ENCODE peak calls at places on chromosomes 4 and X, in four cellular contexts. M is K562, T is HepG2, K is GM12878. Z is an unnamed sample.

GRCh38 chr4:133130171-133130570 is 18.9 kb upstream of the PCDH10 start:
- DNase-seq in M (no peak), T (no peak), K (no peak), Z (no peak)

GRCh38 chrX:120213438-120214265 is 37.0 kb upstream of the ZBTB33 start:
- DNase-seq in M (peak), T (peak), K (peak), Z (peak)

GRCh38 chr4:188372051-188372450 is 232.8 kb downstream of the TRIML1 start:
- DNase-seq in M (no peak), T (no peak), K (no peak), Z (peak)

GRCh38 chr4:143186202-143186601 is 1.5 kb downstream of the USP38 start:
- DNase-seq in M (no peak), T (peak), K (no peak), Z (no peak)

GRCh38 chr4:155403886-155404285 is 27.1 kb upstream of the MAP9 start:
- DNase-seq in M (no peak), T (no peak), K (no peak), Z (peak)

GRCh38 chrX:54920610-54921426 is at the start of gene TRO:
- DNase-seq in M (no peak), T (no peak), K (no peak), Z (no peak)

GRCh38 chr4:36716874-36717273 is 435.5 kb downstream of the DTHD1 start:
- DNase-seq in M (no peak), T (no peak), K (no peak), Z (no peak)

GRCh38 chr4:153450545-153450917 is 15.6 kb upstream of the TMEM131L start:
- DNase-seq in M (no peak), T (no peak), K (no peak), Z (no peak)

GRCh38 chr4:43471950-43472349 is 579.4 kb downstream of the GRXCR1 start:
- DNase-seq in M (no peak), T (peak), K (no peak), Z (no peak)

GRCh38 chrX:40094041-40094899 is 3.5 kb downstream of the BCOR start:
- DNase-seq in M (no peak), T (no peak), K (no peak), Z (no peak)

GRCh38 chr4:62474802-62475201 is 1274.7 kb downstream of the ADGRL3 start:
- DNase-seq in M (no peak), T (no peak), K (no peak), Z (no peak)

GRCh38 chr4:18314731-18315130 is 293.2 kb upstream of the LCORL start:
- DNase-seq in M (no peak), T (no peak), K (no peak), Z (no peak)

GRCh38 chr4:99847362-99847976 is 30.8 kb downstream of the DAPP1 start:
- DNase-seq in M (no peak), T (no peak), K (peak), Z (no peak)

GRCh38 chr4:19187709-19188108 is 1064.0 kb upstream of the SLIT2 start:
- DNase-seq in M (no peak), T (no peak), K (no peak), Z (no peak)

GRCh38 chr4:119139316-119139715 is 3.7 kb downstream of the MYOZ2 start:
- DNase-seq in M (no peak), T (no peak), K (no peak), Z (no peak)

GRCh38 chrX:128676651-128677050 is 624.4 kb upstream of the ACTRT1 start:
- DNase-seq in M (no peak), T (no peak), K (no peak), Z (no peak)

GRCh38 chr4:153205028-153205648 is 895 bp downstream of the TRIM2 start:
- DNase-seq in M (peak), T (peak), K (peak), Z (no peak)

GRCh38 chr4:114886761-114887160 is 226.7 kb downstream of the NDST4 start:
- DNase-seq in M (no peak), T (no peak), K (no peak), Z (no peak)

GRCh38 chr4:93502991-93503390 is 325.6 kb upstream of the ATOH1 start:
- DNase-seq in M (no peak), T (no peak), K (no peak), Z (no peak)

GRCh38 chr4:10458190-10458589 is 964 bp upstream of the ZNF518B start:
- DNase-seq in M (peak), T (no peak), K (no peak), Z (no peak)

GRCh38 chr4:53147179-53147578 is 218.7 kb downstream of the SCFD2 start:
- DNase-seq in M (no peak), T (no peak), K (no peak), Z (no peak)

GRCh38 chr4:162645381-162645780 is 481.6 kb upstream of the FSTL5 start:
- DNase-seq in M (no peak), T (peak), K (no peak), Z (no peak)

GRCh38 chrX:129842510-129843208 is 1.0 kb downstream of the ZDHHC9 start:
- DNase-seq in M (no peak), T (peak), K (no peak), Z (no peak)

GRCh38 chrX:34365482-34365881 is 233.4 kb upstream of the FAM47A start:
- DNase-seq in M (no peak), T (no peak), K (no peak), Z (no peak)

GRCh38 chr4:151771664-151772063 is 10.9 kb upstream of the GATB start:
- DNase-seq in M (no peak), T (no peak), K (no peak), Z (no peak)

GRCh38 chr4:34181311-34181808 is 2063.0 kb downstream of the ARAP2 start:
- DNase-seq in M (no peak), T (no peak), K (no peak), Z (peak)

GRCh38 chrX:39613997-39614679 is 483.6 kb downstream of the BCOR start:
- DNase-seq in M (no peak), T (no peak), K (peak), Z (no peak)

GRCh38 chr4:143354990-143355389 is 18.3 kb downstream of the GAB1 start:
- DNase-seq in M (no peak), T (no peak), K (no peak), Z (no peak)

GRCh38 chr4:6306299-6306698 is 36.6 kb downstream of the WFS1 start:
- DNase-seq in M (no peak), T (no peak), K (no peak), Z (no peak)

GRCh38 chrX:72128881-72129280 is 2.8 kb downstream of the RTL5 start:
- DNase-seq in M (no peak), T (peak), K (no peak), Z (no peak)

GRCh38 chrX:119206203-119206602 is 29.9 kb upstream of the PGRMC1 start:
- DNase-seq in M (no peak), T (no peak), K (no peak), Z (no peak)

GRCh38 chrX:66163447-66163846 is 600 bp upstream of the HEPH start:
- DNase-seq in M (no peak), T (no peak), K (peak), Z (no peak)

GRCh38 chr4:114509340-114509739 is 89.3 kb upstream of the UGT8 start:
- DNase-seq in M (no peak), T (peak), K (no peak), Z (no peak)

GRCh38 chr4:52312722-52313121 is 261.6 kb downstream of the SPATA18 start:
- DNase-seq in M (no peak), T (no peak), K (no peak), Z (peak)

GRCh38 chrX:93977641-93978040 is 303.6 kb downstream of the FAM133A start:
- DNase-seq in M (no peak), T (no peak), K (no peak), Z (no peak)

GRCh38 chrX:103170216-103170615 is 44.7 kb upstream of the BEX4 start:
- DNase-seq in M (no peak), T (no peak), K (no peak), Z (no peak)

GRCh38 chr4:47287735-47288134 is 175.8 kb downstream of the COMMD8 start:
- DNase-seq in M (no peak), T (no peak), K (peak), Z (no peak)

DNA sequence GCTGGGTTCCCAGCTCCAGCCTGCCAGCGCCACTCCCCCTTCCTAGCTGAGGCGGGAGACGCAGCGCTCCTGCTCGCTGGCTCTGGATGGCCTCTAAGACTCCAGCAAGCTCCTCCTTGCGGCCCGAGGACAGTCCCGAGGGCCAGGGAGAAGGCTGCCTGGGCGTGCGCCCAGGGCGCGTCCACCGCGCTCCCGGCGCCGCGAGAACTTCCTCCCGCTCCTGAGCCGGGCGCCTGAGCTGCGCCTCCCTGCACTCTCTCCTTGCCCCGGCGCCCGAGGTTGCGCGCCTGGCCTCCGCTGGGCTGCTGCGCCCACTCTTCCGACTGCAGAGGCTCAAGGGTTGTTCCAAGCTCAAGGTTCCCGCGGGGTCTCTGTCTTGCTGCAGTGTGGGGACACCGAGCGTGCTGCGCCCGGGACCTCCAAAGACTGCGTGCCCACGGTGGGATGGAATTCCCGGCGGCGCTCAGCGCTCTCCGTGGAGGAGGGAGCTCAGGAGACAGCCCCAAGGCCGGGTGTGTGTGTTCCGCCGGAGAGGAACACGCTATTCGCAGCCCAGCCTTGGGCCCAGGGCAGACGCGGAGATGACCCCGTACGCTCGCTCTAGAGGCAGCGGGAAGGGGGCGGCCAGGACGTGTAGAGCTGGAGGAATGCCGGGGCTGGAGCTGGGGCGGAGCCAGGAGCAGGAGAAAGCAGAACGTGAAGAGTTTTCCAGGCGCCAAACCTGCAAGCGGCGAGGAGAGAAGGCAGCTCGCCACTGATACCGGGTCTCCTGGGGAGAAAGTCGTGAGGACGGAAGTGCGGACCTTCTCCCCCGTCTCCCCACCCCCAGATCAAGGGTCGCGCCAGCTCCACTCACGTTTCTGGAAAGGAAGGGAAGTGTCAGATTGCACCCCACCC is at the start of gene ARHGAP6:
- DNase-seq in M (no peak), T (no peak), K (no peak), Z (no peak)
- TF ChIP-seq REST in M (no peak), T (no peak), K (no peak), Z (no peak)

GRCh38 chrX:9781941-9782340 is 4.3 kb upstream of the SHROOM2 start:
- DNase-seq in M (no peak), T (no peak), K (no peak), Z (peak)

GRCh38 chrX:9786839-9787635 is 808 bp downstream of the SHROOM2 start:
- DNase-seq in M (no peak), T (no peak), K (no peak), Z (no peak)

GRCh38 chrX:9788908-9789307 is 2.7 kb downstream of the SHROOM2 start:
- DNase-seq in M (no peak), T (peak), K (no peak), Z (no peak)

GRCh38 chrX:9785944-9786741 is at the start of gene SHROOM2:
- DNase-seq in M (peak), T (no peak), K (no peak), Z (no peak)

DNA sequence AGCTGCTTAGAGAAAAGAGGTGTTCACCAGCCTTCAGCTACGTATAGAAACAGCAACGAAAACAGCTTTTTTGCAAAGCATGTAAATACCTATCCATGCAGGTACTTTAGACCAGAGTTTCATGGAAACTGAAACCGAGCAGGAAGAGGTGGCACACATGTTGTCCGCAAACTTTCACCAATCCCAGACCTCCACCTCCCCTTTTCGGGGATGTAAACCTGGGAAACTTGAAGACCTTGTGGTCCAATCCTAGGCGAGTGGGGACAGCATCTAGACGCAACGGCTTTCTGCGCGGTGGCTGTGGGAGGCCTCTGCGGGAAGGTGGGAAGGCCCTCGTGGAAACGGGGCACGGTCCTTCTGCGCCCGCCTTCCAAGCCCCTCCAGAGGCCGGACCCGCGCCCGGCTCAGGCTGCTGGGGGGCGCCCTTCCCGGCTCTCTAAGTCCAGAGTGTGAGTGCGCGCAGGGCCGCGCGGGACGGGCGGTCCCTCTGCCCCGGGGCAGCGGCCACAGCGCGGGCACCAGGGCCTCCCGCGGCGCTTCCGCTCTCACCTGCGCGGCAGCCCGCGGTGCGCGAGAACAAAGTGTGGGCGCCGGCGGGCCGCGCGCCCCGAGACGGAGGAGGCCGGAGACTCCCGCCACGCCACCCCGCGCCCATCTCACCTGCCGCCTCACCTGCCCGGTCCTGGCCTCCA is 831 bp upstream of the SHROOM2 start:
- DNase-seq in M (no peak), T (no peak), K (no peak), Z (no peak)
- TF ChIP-seq EZH2 in M (no peak), T (no peak), K (no peak), Z (no peak)

DNA sequence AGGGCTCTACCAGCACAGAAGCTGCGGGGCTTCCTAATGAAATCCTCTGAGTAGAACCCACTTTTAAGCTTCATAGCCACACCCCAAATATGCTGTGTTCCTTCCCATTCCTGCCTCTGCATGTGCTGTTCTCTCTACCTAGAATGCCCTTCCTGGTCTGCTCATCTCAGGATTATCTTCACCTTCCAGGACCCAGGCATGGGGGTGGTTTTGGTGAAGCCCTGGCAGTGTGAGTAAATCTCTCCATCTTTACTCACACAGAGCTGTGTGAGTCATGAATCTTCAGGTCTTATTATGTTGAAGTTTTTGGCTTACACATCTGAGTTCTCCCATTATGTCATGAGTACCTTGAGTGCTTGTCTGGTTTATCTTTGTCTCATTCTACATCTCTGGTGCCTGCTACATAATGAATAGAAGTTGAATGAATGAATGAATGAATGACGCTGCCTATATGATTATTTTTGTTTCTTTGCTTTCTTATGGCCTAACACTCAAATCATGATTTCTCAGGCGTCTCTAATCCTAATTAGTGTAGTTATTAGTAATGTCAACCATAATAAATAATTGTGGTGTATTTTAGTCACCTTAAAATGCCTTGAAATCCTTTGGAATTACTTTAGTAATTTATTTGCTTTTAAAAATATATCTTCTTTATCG is 41.9 kb downstream of the HADH start:
- DNase-seq in M (no peak), T (no peak), K (no peak), Z (no peak)
- TF ChIP-seq SIN3A in M (no peak), T (no peak), K (no peak), Z (no peak)

GRCh38 chrX:1809581-1809980 is 194.7 kb downstream of the ASMT start:
- DNase-seq in M (no peak), T (no peak), K (no peak), Z (no peak)
- TF ChIP-seq REST in M (no peak), T (no peak), K (no peak), Z (no peak)

DNA sequence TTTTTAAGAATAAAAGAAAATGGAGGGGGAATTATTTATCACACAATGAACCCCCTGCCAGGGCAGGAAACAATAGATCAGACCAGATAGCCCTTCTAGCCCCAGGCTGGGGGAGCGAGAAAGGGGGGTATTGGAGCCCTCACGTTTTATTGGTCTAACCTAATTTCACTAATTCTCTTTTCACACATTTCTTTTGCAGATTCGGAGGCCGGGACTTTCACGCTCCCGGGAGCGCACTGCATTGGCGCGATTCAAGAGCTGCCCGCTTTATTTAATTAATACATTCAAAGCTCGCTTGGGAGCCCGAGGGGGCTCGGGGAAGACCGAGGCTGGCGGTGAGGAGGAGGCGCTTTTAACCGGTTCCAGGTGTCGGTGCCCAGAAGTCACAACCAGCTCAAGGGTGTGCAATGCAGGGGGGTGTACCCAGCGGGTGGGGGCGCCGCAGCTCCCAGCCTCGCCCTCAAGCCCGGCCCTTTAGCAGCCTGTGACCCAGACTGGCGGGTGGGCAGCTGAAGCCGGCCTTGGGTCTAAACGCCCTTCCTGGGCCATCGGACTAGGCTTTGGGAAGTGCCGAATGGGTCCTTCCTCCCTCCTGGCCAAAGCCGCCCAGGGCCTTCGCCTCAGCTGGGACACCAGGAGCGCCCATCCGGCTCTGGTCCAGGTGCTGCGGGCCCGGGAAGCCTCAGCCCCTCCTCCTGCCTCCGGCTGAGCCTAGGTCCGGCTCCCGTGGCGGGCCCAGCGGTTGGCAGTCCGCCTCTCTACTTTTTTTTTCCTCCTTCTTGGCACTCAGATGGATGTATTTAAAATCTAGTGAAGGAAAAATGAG is 5.3 kb downstream of the NEUROG2 start:
- DNase-seq in M (no peak), T (no peak), K (no peak), Z (no peak)
- TF ChIP-seq EZH2 in M (no peak), T (no peak), K (no peak), Z (no peak)

GRCh38 chr4:48315728-48316630 is 25.4 kb upstream of the SLAIN2 start:
- DNase-seq in M (peak), T (peak), K (no peak), Z (peak)
- TF ChIP-seq SIN3A in M (no peak), T (no peak), K (no peak), Z (no peak)

DNA sequence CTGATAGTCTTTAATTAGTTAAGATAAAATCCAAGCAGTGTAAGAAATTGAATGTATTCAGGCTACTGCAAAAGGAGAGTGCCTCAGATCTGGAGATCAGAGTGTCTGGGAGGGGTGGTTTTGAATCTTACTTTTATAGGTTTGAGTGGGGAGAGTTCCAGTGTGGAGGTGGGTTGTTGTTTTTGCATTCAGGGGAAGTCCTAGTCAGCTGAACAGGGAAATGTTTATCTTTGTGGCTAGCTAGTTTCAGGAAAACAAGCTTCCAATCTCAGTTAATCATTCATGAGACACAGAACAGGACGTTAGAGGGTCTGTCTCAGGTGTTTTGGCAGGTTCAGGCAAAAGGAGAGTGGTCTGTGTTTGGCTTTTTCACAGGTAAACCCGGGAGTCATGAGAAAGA is 26.0 kb downstream of the ZNF81 start:
- DNase-seq in M (no peak), T (no peak), K (no peak), Z (no peak)
- TF ChIP-seq REST in M (no peak), T (no peak), K (no peak), Z (no peak)